ENCODE peak calls at places on chromosomes 3 and 15, in seven cellular contexts. G, R, U, H, X, Z and P are unnamed samples.
A peak's percentile ranks its signal among the peaks of the same experiment; 100 is the strongest.

GRCh38 chr15:68765602-68766368 is 54.9 kb downstream of the ANP32A start:
- DNase-seq in X (no peak), R (no peak), U (no peak), G (no peak), H (no peak), Z (no peak), P (peak; percentile 32)

GRCh38 chr3:151976211-151977050 is 103.0 kb downstream of the SUCNR1 start:
- DNase-seq in H (no peak), Z (no peak), U (no peak), X (peak; percentile 99), R (no peak), G (peak; percentile 76), P (no peak)

GRCh38 chr15:72161351-72162132 is 36.0 kb downstream of the GRAMD2A start:
- DNase-seq in H (no peak), R (no peak), G (no peak), U (no peak), Z (no peak), X (no peak), P (no peak)

GRCh38 chr15:87483468-87483867 is 773.1 kb downstream of the NTRK3 start:
- DNase-seq in Z (no peak), G (no peak), R (no peak), U (no peak), H (no peak), X (no peak), P (no peak)

GRCh38 chr3:99012051-99012450 is 110.6 kb upstream of the DCBLD2 start:
- DNase-seq in R (no peak), X (peak; percentile 80), U (no peak), H (no peak), G (no peak), Z (no peak), P (no peak)

GRCh38 chr3:183513046-183513706 is 42.3 kb downstream of the KLHL6 start:
- DNase-seq in H (no peak), Z (no peak), X (no peak), G (no peak), U (no peak), R (no peak), P (no peak)

GRCh38 chr15:38266247-38266996 is 13.8 kb downstream of the SPRED1 start:
- DNase-seq in G (no peak), Z (no peak), U (no peak), R (no peak), H (no peak), X (peak; percentile 71), P (no peak)

GRCh38 chr3:106206165-106206564 is 337.4 kb upstream of the CBLB start:
- DNase-seq in H (no peak), G (no peak), R (no peak), Z (no peak), X (peak; percentile 29), U (peak; percentile 2), P (no peak)

GRCh38 chr15:31275331-31276262 is 51.0 kb upstream of the KLF13 start:
- DNase-seq in G (no peak), R (no peak), Z (no peak), X (no peak), U (no peak), H (no peak), P (peak; percentile 30)

DNA sequence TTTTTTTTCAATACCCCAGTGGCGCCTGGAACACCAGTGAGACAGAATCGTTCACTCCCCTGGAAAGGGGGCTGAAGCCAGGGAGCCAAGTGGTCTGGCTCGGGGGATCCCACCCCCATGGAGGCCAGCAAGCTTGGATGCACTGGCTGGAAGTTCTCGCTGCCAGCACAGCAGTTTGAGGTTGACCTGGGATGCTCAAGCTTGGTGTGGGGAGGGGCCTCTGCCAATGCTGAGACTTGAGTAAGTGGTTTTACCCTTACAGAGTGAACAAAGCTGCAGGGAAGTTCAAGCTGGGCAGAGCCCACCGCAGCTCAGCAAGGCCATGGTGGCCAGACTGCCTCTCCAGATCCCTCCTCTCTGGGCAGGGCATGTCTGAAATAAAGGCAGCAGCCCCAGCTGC is 276.2 kb upstream of the CNTN6 start:
- DNase-seq in Z (no peak), X (no peak), R (no peak), H (no peak), G (no peak), U (no peak), P (no peak)
- H3K9me3 ChIP-seq in Z (no peaks in the 10 kb centered on the region), X (no peaks in the 10 kb centered on the region), R (no peaks in the 10 kb centered on the region), H (peaks cover 17% of the 10 kb centered on the region), G (no peaks in the 10 kb centered on the region), U (no peaks in the 10 kb centered on the region), P (no peaks in the 10 kb centered on the region)

GRCh38 chr3:11770105-11770476 is 76.6 kb downstream of the TAMM41 start:
- DNase-seq in G (no peak), Z (no peak), R (no peak), X (no peak), H (no peak), U (no peak), P (no peak)

GRCh38 chr3:11769704-11770103 is 77.0 kb downstream of the TAMM41 start:
- DNase-seq in R (no peak), Z (no peak), G (no peak), H (no peak), X (no peak), U (no peak), P (no peak)

GRCh38 chr3:11774296-11774877 is 72.3 kb downstream of the TAMM41 start:
- DNase-seq in R (peak; percentile 77), U (peak; percentile 48), Z (no peak), H (no peak), G (no peak), X (peak; percentile 29), P (no peak)

GRCh38 chr3:11768604-11769003 is 78.1 kb downstream of the TAMM41 start:
- DNase-seq in Z (no peak), H (no peak), U (no peak), X (no peak), G (no peak), R (no peak), P (no peak)

GRCh38 chr3:11770477-11771381 is 76.0 kb downstream of the TAMM41 start:
- DNase-seq in R (peak; percentile 65), U (peak; percentile 70), Z (peak; percentile 48), G (peak; percentile 96), H (peak; percentile 16), X (peak; percentile 90), P (peak; percentile 71)
- H3K4me3 ChIP-seq in R (no peak overlapping the region), U (no peak overlapping the region), Z (no peak overlapping the region), G (peak overlapping the region; percentile 7), H (no peak overlapping the region), X (peak overlapping the region; percentile 15), P (no peak overlapping the region)

GRCh38 chr3:73401616-73402265 is 223.0 kb downstream of the PDZRN3 start:
- DNase-seq in H (no peak), G (no peak), X (no peak), U (peak; percentile 79), R (no peak), Z (peak; percentile 76), P (no peak)

GRCh38 chr3:73401058-73401457 is 223.7 kb downstream of the PDZRN3 start:
- DNase-seq in H (no peak), U (no peak), R (no peak), Z (peak; percentile 62), X (no peak), G (no peak), P (no peak)

GRCh38 chr3:73398084-73398483 is 226.7 kb downstream of the PDZRN3 start:
- DNase-seq in G (no peak), R (no peak), Z (no peak), H (no peak), U (no peak), X (no peak), P (no peak)

GRCh38 chr3:73399666-73400253 is 225.0 kb downstream of the PDZRN3 start:
- DNase-seq in Z (no peak), U (no peak), H (no peak), G (no peak), X (no peak), R (no peak), P (no peak)

DNA sequence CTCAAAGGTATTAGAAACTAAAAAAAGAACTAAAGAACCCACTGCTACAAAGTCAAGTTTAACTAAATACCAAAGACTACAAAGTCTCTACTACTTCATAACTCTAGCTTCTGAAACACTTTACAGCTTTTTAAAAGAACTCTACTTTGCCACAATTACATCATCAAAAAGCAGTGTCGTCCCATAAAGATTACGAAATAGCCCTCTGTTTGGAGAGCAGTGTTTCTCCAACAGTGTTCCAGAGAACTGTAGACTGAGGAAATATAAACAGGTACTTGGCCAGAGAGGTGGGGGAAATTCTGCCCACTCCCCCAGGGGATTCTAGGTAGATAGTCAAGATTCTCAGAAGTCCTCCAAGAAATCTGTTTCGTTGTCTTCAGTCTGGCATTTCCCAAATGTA is 225.6 kb downstream of the PDZRN3 start:
- DNase-seq in Z (no peak), U (no peak), G (no peak), R (no peak), X (no peak), H (no peak), P (no peak)
- H3K27ac ChIP-seq in Z (peak overlapping the region; percentile 81), U (no peak overlapping the region), G (no peak overlapping the region), R (peak overlapping the region; percentile 18), X (no peak overlapping the region), H (peak overlapping the region; percentile 50), P (no peak overlapping the region)

GRCh38 chr3:35321008-35321407 is 318.3 kb upstream of the ARPP21 start:
- DNase-seq in R (no peak), X (no peak), U (no peak), Z (no peak), G (no peak), H (no peak), P (no peak)

GRCh38 chr3:35322070-35322469 is 317.3 kb upstream of the ARPP21 start:
- DNase-seq in R (no peak), H (no peak), Z (no peak), U (no peak), G (no peak), X (peak; percentile 6), P (no peak)
- H3K9me3 ChIP-seq in R (no peaks in the 10 kb centered on the region), H (no peaks in the 10 kb centered on the region), Z (no peaks in the 10 kb centered on the region), U (no peaks in the 10 kb centered on the region), G (no peaks in the 10 kb centered on the region), X (no peaks in the 10 kb centered on the region), P (no peaks in the 10 kb centered on the region)

DNA sequence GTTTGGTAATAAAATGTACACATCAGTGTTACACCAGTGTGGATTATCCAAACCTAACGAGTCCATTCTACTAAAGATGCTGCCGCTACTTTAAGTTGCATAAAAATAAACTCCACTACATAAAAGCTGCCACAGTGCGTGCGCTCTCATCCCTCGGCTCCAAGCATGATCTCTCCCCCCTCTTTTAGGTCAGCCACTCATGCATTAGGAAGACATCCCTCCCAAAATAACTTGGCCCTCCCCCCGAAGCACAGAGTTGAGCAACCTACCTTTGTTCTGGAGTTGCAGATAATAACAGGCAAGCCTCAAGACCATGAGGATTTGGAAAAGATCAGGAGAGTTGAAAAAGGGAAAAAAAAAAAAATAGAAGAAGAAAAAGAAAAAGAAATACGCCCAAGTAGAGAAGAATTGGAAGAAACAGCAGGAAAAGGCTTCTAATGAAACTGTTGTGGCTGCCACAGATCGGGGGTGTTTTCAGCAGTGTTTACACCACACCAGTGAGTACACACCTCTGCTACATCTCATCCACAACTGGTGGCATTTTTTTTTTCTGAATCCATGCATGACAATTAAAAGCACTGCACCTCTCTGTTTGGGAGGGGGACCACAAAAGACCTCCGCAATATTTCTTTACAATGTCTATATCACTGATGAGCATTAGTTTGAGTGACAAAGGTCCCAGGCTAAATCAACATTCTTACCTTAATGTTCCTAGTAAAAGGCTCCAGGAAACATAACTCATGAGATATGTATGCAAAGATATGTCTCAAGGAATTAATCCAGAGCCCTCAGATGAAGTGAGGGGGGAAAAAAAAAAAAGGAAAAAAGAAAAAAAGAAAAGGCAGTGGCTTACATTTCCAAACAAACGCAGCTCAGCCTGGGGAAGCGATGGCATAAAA is 339.1 kb downstream of the FOXP1 start:
- DNase-seq in H (no peak), Z (peak; percentile 69), G (no peak), U (peak; percentile 47), R (no peak), X (peak; percentile 34), P (no peak)
- H3K4me3 ChIP-seq in H (no peak overlapping the region), Z (no peak overlapping the region), G (no peak overlapping the region), U (peak overlapping the region; percentile 49), R (no peak overlapping the region), X (peak overlapping the region; percentile 45), P (peak overlapping the region; percentile 28)